ENCODE peak calls at places on chromosome 16, in four cellular contexts. J is stimulated activated CD4-positive, alpha-beta T cell treated with anti-CD3 and anti-CD28 coated beads, Interleukin-1b, Interleukin-23, amount 100 ng/mL, for 1 hour; Q is activated T-cell treated with anti-CD3 and anti-CD28 coated beads, Interleukin-2, amount 50 U/mL, for 72 hours; W is T-helper 1 cell. K is an unnamed sample.

GRCh38 chr16:21703589-21704174 is 39.9 kb downstream of the OTOA start:
- DNase-seq in W (no peak), Q (no peak), J (no peak), K (no peak)

GRCh38 chr16:85286066-85286712 is 173.9 kb upstream of the CIBAR2 start:
- DNase-seq in W (no peak), J (no peak), Q (no peak), K (peak; percentile 22)

GRCh38 chr16:31886227-31886626 is 12.6 kb downstream of the ZNF267 start:
- DNase-seq in Q (no peak), J (no peak), W (no peak), K (no peak)

GRCh38 chr16:705748-706188 is at the start of gene FBXL16:
- DNase-seq in W (no peak), J (no peak), Q (no peak), K (no peak)

GRCh38 chr16:3192476-3193019 is 4.5 kb downstream of the OR1F1 start:
- DNase-seq in Q (no peak), J (no peak), W (no peak), K (no peak)

GRCh38 chr16:89981414-89981813 is 32.9 kb downstream of the DEF8 start:
- DNase-seq in J (no peak), Q (peak; percentile 17), W (no peak), K (no peak)

GRCh38 chr16:86555763-86556130 is 712 bp upstream of the MTHFSD start:
- DNase-seq in Q (no peak), W (no peak), J (no peak), K (no peak)

GRCh38 chr16:59048876-59049275 is 314.8 kb upstream of the GOT2 start:
- DNase-seq in W (no peak), Q (no peak), J (no peak), K (no peak)

GRCh38 chr16:3095869-3096268 is 3.2 kb downstream of the ZSCAN10 start:
- DNase-seq in Q (peak; percentile 76), J (no peak), W (peak; percentile 50), K (no peak)

K was measured in amniotic stem cell.